ENCODE peak calls at places on chromosome 17, in ten cellular contexts. K is HS-27A; J is RWPE1; R is heart left ventricle; A is stimulated activated CD4-positive, alpha-beta T cell treated with anti-CD3 and anti-CD28 coated beads, Interleukin-15, amount 100 ng/mL, for 48 hours; P is endothelial cell; S is astrocyte of the hippocampus; T is iris pigment epithelial cell; N is activated naive CD8-positive, alpha-beta T cell treated with anti-CD3 and anti-CD28 coated beads, Interleukin-2, amount 50 U/mL, for 16 hours; G is PC-9. O is an unnamed sample.

GRCh38 chr17:66715745-66716156 is 119.2 kb upstream of the CACNG5 start:
- DNase-seq in K (no peak), J (peak; percentile 74), R (no peak), A (no peak), P (peak; percentile 26), S (peak; percentile 80), T (peak; percentile 67), N (no peak), G (peak; percentile 14), O (peak; percentile 70)

GRCh38 chr17:31535581-31535981 is 144.1 kb downstream of the RAB11FIP4 start:
- DNase-seq in K (no peak), J (no peak), R (no peak), A (peak; percentile 32), P (no peak), S (no peak), T (no peak), N (no peak), G (no peak), O (no peak)

GRCh38 chr17:69997332-69997731 is 77.7 kb upstream of the KCNJ16 start:
- DNase-seq in K (no peak), J (no peak), R (no peak), A (no peak), P (no peak), S (no peak), T (peak; percentile 79), N (no peak), G (no peak), O (peak; percentile 22)

GRCh38 chr17:65527857-65528591 is 33.4 kb downstream of the AXIN2 start:
- DNase-seq in K (no peak), J (no peak), R (no peak), A (no peak), P (no peak), S (no peak), T (no peak), N (no peak), G (no peak), O (no peak)

GRCh38 chr17:45584092-45585036 is 93.8 kb upstream of the PLEKHM1 start:
- DNase-seq in K (peak; percentile 62), J (peak; percentile 69), R (peak; percentile 59), A (peak; percentile 49), P (peak; percentile 65), S (peak; percentile 73), T (peak; percentile 34), N (peak; percentile 31), G (peak; percentile 60), O (peak; percentile 37)

GRCh38 chr17:58498177-58498828 is 10.1 kb upstream of the HSF5 start:
- DNase-seq in K (no peak), J (no peak), R (no peak), A (no peak), P (no peak), S (no peak), T (no peak), N (no peak), G (no peak), O (no peak)

GRCh38 chr17:79715318-79716182 is 15.2 kb upstream of the ENPP7 start:
- DNase-seq in K (no peak), J (no peak), R (no peak), A (no peak), P (no peak), S (no peak), T (no peak), N (no peak), G (no peak), O (no peak)

GRCh38 chr17:6454495-6455320 is 10.5 kb downstream of the PIMREG start:
- DNase-seq in K (no peak), J (no peak), R (peak; percentile 9), A (no peak), P (no peak), S (no peak), T (no peak), N (no peak), G (no peak), O (no peak)

GRCh38 chr17:77185137-77185536 is 44.4 kb downstream of the SEC14L1 start:
- DNase-seq in K (no peak), J (no peak), R (no peak), A (no peak), P (no peak), S (peak; percentile 44), T (no peak), N (no peak), G (no peak), O (no peak)

GRCh38 chr17:2400877-2401425 is at the start of gene MNT:
- DNase-seq in K (no peak), J (peak; percentile 89), R (peak; percentile 96), A (peak; percentile 92), P (peak; percentile 94), S (peak; percentile 99), T (peak; percentile 97), N (peak; percentile 86), G (peak; percentile 96), O (peak; percentile 90)

GRCh38 chr17:51467336-51467735 is 207.0 kb downstream of the UTP18 start:
- DNase-seq in K (no peak), J (no peak), R (no peak), A (no peak), P (no peak), S (no peak), T (no peak), N (no peak), G (no peak), O (no peak)

GRCh38 chr17:10120749-10121148 is 77.7 kb downstream of the GAS7 start:
- DNase-seq in K (no peak), J (no peak), R (no peak), A (no peak), P (no peak), S (peak; percentile 32), T (peak; percentile 68), N (no peak), G (no peak), O (no peak)

GRCh38 chr17:74113326-74113725 is 90.2 kb upstream of the RPL38 start:
- DNase-seq in K (no peak), J (no peak), R (no peak), A (no peak), P (no peak), S (no peak), T (no peak), N (no peak), G (no peak), O (no peak)

GRCh38 chr17:17811381-17812210 is 25.2 kb downstream of the SREBF1 start:
- DNase-seq in K (no peak), J (no peak), R (no peak), A (no peak), P (no peak), S (peak; percentile 78), T (no peak), N (no peak), G (no peak), O (no peak)

GRCh38 chr17:34389343-34389742 is 26.3 kb upstream of the CCL1 start:
- DNase-seq in K (no peak), J (no peak), R (no peak), A (no peak), P (no peak), S (no peak), T (no peak), N (no peak), G (no peak), O (no peak)

GRCh38 chr17:49741009-49741691 is 22.8 kb downstream of the FAM117A start:
- DNase-seq in K (no peak), J (no peak), R (no peak), A (no peak), P (no peak), S (peak; percentile 50), T (peak; percentile 59), N (no peak), G (no peak), O (peak; percentile 40)

GRCh38 chr17:21280081-21280518 is 4.4 kb upstream of the MAP2K3 start:
- DNase-seq in K (no peak), J (peak; percentile 81), R (peak; percentile 89), A (peak; percentile 90), P (peak; percentile 95), S (peak; percentile 91), T (peak; percentile 67), N (peak; percentile 78), G (peak; percentile 89), O (peak; percentile 72)

GRCh38 chr17:27906238-27906603 is 13.1 kb upstream of the LYRM9 start:
- DNase-seq in K (no peak), J (no peak), R (no peak), A (no peak), P (no peak), S (no peak), T (no peak), N (no peak), G (no peak), O (no peak)

GRCh38 chr17:8277317-8277716 is 11.2 kb upstream of the RANGRF start:
- DNase-seq in K (no peak), J (no peak), R (no peak), A (no peak), P (no peak), S (no peak), T (no peak), N (no peak), G (no peak), O (no peak)

O was measured in fibroblast of mammary gland.